ENCODE peak calls at places on chromosomes 12 and 14, in four cellular contexts. One of them, this sample, is unnamed.

GRCh38 chr14:90115780-90116179 is 54.0 kb downstream of the KCNK13 start:
- DNase-seq in globus pallidus: no peak
- DNase-seq in activated naive CD4-positive, alpha-beta T cell treated with Interleukin-2 at 50 U/mL for 16 hours: no peak
- DNase-seq in NCI-H1092: no peak
- DNase-seq in this sample: no peak

GRCh38 chr12:53757095-53757770 is 5.5 kb upstream of the CISTR start:
- DNase-seq in globus pallidus: peak
- DNase-seq in activated naive CD4-positive, alpha-beta T cell treated with Interleukin-2 at 50 U/mL for 16 hours: peak
- DNase-seq in NCI-H1092: peak
- DNase-seq in this sample: peak

GRCh38 chr14:72630374-72630773 is 263.5 kb downstream of the DPF3 start:
- DNase-seq in globus pallidus: no peak
- DNase-seq in NCI-H1092: no peak
- DNase-seq in activated naive CD4-positive, alpha-beta T cell treated with Interleukin-2 at 50 U/mL for 16 hours: no peak
- DNase-seq in this sample: no peak

GRCh38 chr12:26058308-26058707 is 66.5 kb downstream of the BHLHE41 start:
- DNase-seq in activated naive CD4-positive, alpha-beta T cell treated with Interleukin-2 at 50 U/mL for 16 hours: no peak
- DNase-seq in NCI-H1092: no peak
- DNase-seq in globus pallidus: no peak
- DNase-seq in this sample: no peak

GRCh38 chr12:89825591-89826449 is 117.2 kb upstream of the ATP2B1 start:
- DNase-seq in globus pallidus: no peak
- DNase-seq in NCI-H1092: no peak
- DNase-seq in activated naive CD4-positive, alpha-beta T cell treated with Interleukin-2 at 50 U/mL for 16 hours: no peak
- DNase-seq in this sample: no peak

GRCh38 chr14:75446447-75446846 is 18.6 kb downstream of the JDP2 start:
- DNase-seq in activated naive CD4-positive, alpha-beta T cell treated with Interleukin-2 at 50 U/mL for 16 hours: no peak
- DNase-seq in globus pallidus: no peak
- DNase-seq in NCI-H1092: no peak
- DNase-seq in this sample: no peak

GRCh38 chr12:85441740-85442139 is 161.7 kb downstream of the ALX1 start:
- DNase-seq in globus pallidus: no peak
- DNase-seq in activated naive CD4-positive, alpha-beta T cell treated with Interleukin-2 at 50 U/mL for 16 hours: no peak
- DNase-seq in NCI-H1092: no peak
- DNase-seq in this sample: no peak

GRCh38 chr12:27525373-27525772 is 1.4 kb downstream of the PPFIBP1 start:
- DNase-seq in globus pallidus: peak
- DNase-seq in activated naive CD4-positive, alpha-beta T cell treated with Interleukin-2 at 50 U/mL for 16 hours: no peak
- DNase-seq in NCI-H1092: no peak
- DNase-seq in this sample: no peak

GRCh38 chr14:81137316-81137715 is 83.4 kb downstream of the GTF2A1 start:
- DNase-seq in activated naive CD4-positive, alpha-beta T cell treated with Interleukin-2 at 50 U/mL for 16 hours: no peak
- DNase-seq in NCI-H1092: no peak
- DNase-seq in globus pallidus: no peak
- DNase-seq in this sample: no peak

GRCh38 chr14:62162998-62163589 is 400.9 kb downstream of the SNAPC1 start:
- DNase-seq in NCI-H1092: peak
- DNase-seq in globus pallidus: peak
- DNase-seq in activated naive CD4-positive, alpha-beta T cell treated with Interleukin-2 at 50 U/mL for 16 hours: no peak
- DNase-seq in this sample: peak

GRCh38 chr12:2311001-2311778 is 258.4 kb downstream of the CACNA1C start:
- DNase-seq in NCI-H1092: no peak
- DNase-seq in activated naive CD4-positive, alpha-beta T cell treated with Interleukin-2 at 50 U/mL for 16 hours: no peak
- DNase-seq in globus pallidus: no peak
- DNase-seq in this sample: no peak

GRCh38 chr12:96500686-96501085 is 11.3 kb downstream of the CFAP54 start:
- DNase-seq in NCI-H1092: no peak
- DNase-seq in globus pallidus: peak
- DNase-seq in activated naive CD4-positive, alpha-beta T cell treated with Interleukin-2 at 50 U/mL for 16 hours: no peak
- DNase-seq in this sample: no peak

GRCh38 chr12:107435072-107435471 is 250.5 kb upstream of the PWP1 start:
- DNase-seq in NCI-H1092: no peak
- DNase-seq in activated naive CD4-positive, alpha-beta T cell treated with Interleukin-2 at 50 U/mL for 16 hours: no peak
- DNase-seq in globus pallidus: no peak
- DNase-seq in this sample: no peak

GRCh38 chr12:118553856-118554504 is 177.6 kb downstream of the SUDS3 start:
- DNase-seq in activated naive CD4-positive, alpha-beta T cell treated with Interleukin-2 at 50 U/mL for 16 hours: no peak
- DNase-seq in NCI-H1092: no peak
- DNase-seq in globus pallidus: no peak
- DNase-seq in this sample: no peak

GRCh38 chr12:113812431-113813228 is 153.5 kb downstream of the RBM19 start:
- DNase-seq in activated naive CD4-positive, alpha-beta T cell treated with Interleukin-2 at 50 U/mL for 16 hours: no peak
- DNase-seq in globus pallidus: no peak
- DNase-seq in NCI-H1092: no peak
- DNase-seq in this sample: no peak

GRCh38 chr14:33315721-33316120 is 377.0 kb downstream of the NPAS3 start:
- DNase-seq in activated naive CD4-positive, alpha-beta T cell treated with Interleukin-2 at 50 U/mL for 16 hours: no peak
- DNase-seq in NCI-H1092: no peak
- DNase-seq in globus pallidus: peak
- DNase-seq in this sample: no peak

GRCh38 chr14:63922696-63923421 is 70.1 kb downstream of the SYNE2 start:
- DNase-seq in globus pallidus: no peak
- DNase-seq in activated naive CD4-positive, alpha-beta T cell treated with Interleukin-2 at 50 U/mL for 16 hours: no peak
- DNase-seq in NCI-H1092: no peak
- DNase-seq in this sample: peak

GRCh38 chr14:91378945-91379932 is 38.4 kb downstream of the CCDC88C start:
- DNase-seq in activated naive CD4-positive, alpha-beta T cell treated with Interleukin-2 at 50 U/mL for 16 hours: no peak
- DNase-seq in NCI-H1092: no peak
- DNase-seq in globus pallidus: no peak
- DNase-seq in this sample: no peak

GRCh38 chr14:66003082-66003740 is 483.0 kb upstream of the CCDC196 start:
- DNase-seq in activated naive CD4-positive, alpha-beta T cell treated with Interleukin-2 at 50 U/mL for 16 hours: no peak
- DNase-seq in NCI-H1092: no peak
- DNase-seq in globus pallidus: no peak
- DNase-seq in this sample: no peak

GRCh38 chr12:100823988-100824387 is 29.4 kb downstream of the ANO4 start:
- DNase-seq in globus pallidus: no peak
- DNase-seq in activated naive CD4-positive, alpha-beta T cell treated with Interleukin-2 at 50 U/mL for 16 hours: no peak
- DNase-seq in NCI-H1092: no peak
- DNase-seq in this sample: no peak

GRCh38 chr12:28893365-28893764 is 255.7 kb upstream of the FAR2 start:
- DNase-seq in globus pallidus: no peak
- DNase-seq in activated naive CD4-positive, alpha-beta T cell treated with Interleukin-2 at 50 U/mL for 16 hours: no peak
- DNase-seq in NCI-H1092: no peak
- DNase-seq in this sample: no peak

GRCh38 chr14:55671641-55672040 is 91.6 kb downstream of the KTN1 start:
- DNase-seq in globus pallidus: no peak
- DNase-seq in activated naive CD4-positive, alpha-beta T cell treated with Interleukin-2 at 50 U/mL for 16 hours: no peak
- DNase-seq in NCI-H1092: no peak
- DNase-seq in this sample: no peak

GRCh38 chr14:23360496-23360895 is 4.5 kb downstream of the EFS start:
- DNase-seq in NCI-H1092: no peak
- DNase-seq in activated naive CD4-positive, alpha-beta T cell treated with Interleukin-2 at 50 U/mL for 16 hours: no peak
- DNase-seq in globus pallidus: peak
- DNase-seq in this sample: no peak

GRCh38 chr14:96038558-96038919 is 623 bp upstream of the C14orf132 start:
- DNase-seq in globus pallidus: no peak
- DNase-seq in activated naive CD4-positive, alpha-beta T cell treated with Interleukin-2 at 50 U/mL for 16 hours: peak
- DNase-seq in NCI-H1092: no peak
- DNase-seq in this sample: no peak

GRCh38 chr14:85595981-85596380 is 66.0 kb downstream of the FLRT2 start:
- DNase-seq in activated naive CD4-positive, alpha-beta T cell treated with Interleukin-2 at 50 U/mL for 16 hours: no peak
- DNase-seq in NCI-H1092: no peak
- DNase-seq in globus pallidus: no peak
- DNase-seq in this sample: no peak